ENCODE peak calls at places on chromosomes 16 and 17, in eight cellular contexts. L is ascending aorta, D is fibroblast of pulmonary artery, C is prostate gland, B is GM12865, J is AG09309, O is bronchial epithelial cell, Q is heart left ventricle. V is an unnamed sample.

GRCh38 chr17:4411201-4411600 is 22.5 kb upstream of the SPNS3 start:
- DNase-seq in L (no peak), D (no peak), C (no peak), B (no peak), J (no peak), O (no peak), Q (no peak), V (no peak)

GRCh38 chr16:88747588-88748301 is 37.3 kb downstream of the PIEZO1 start:
- DNase-seq in L (no peak), D (peak), C (no peak), B (peak), J (no peak), O (peak), Q (no peak), V (peak)

GRCh38 chr17:27293359-27293897 is 486 bp upstream of the WSB1 start:
- DNase-seq in L (no peak), D (no peak), C (no peak), B (peak), J (no peak), O (no peak), Q (peak), V (no peak)

GRCh38 chr17:21283482-21284318 is 811 bp upstream of the MAP2K3 start:
- DNase-seq in L (no peak), D (no peak), C (no peak), B (no peak), J (no peak), O (peak), Q (no peak), V (peak)

GRCh38 chr17:32127156-32127897 is 15.0 kb upstream of the RHOT1 start:
- DNase-seq in L (peak), D (peak), C (peak), B (peak), J (no peak), O (peak), Q (peak), V (peak)

GRCh38 chr16:29742683-29743275 is 3.0 kb downstream of the C16orf54 start:
- DNase-seq in L (no peak), D (no peak), C (no peak), B (no peak), J (no peak), O (no peak), Q (no peak), V (no peak)

GRCh38 chr16:67441289-67441753 is 10.4 kb downstream of the HSD11B2 start:
- DNase-seq in L (no peak), D (no peak), C (peak), B (no peak), J (no peak), O (no peak), Q (peak), V (no peak)

GRCh38 chr16:30786115-30786935 is 680 bp downstream of the ZNF629 start:
- DNase-seq in L (no peak), D (peak), C (no peak), B (no peak), J (no peak), O (no peak), Q (peak), V (peak)

GRCh38 chr16:66344533-66345145 is 21.9 kb upstream of the CDH5 start:
- DNase-seq in L (no peak), D (peak), C (no peak), B (peak), J (no peak), O (peak), Q (no peak), V (peak)

GRCh38 chr16:77457046-77457445 is 22.2 kb upstream of the ADAMTS18 start:
- DNase-seq in L (no peak), D (no peak), C (no peak), B (no peak), J (no peak), O (no peak), Q (no peak), V (no peak)

GRCh38 chr16:88063201-88063773 is 112.1 kb downstream of the BANP start:
- DNase-seq in L (no peak), D (peak), C (no peak), B (no peak), J (peak), O (no peak), Q (peak), V (no peak)

GRCh38 chr16:11114366-11115164 is 141.4 kb downstream of the SOCS1 start:
- DNase-seq in L (no peak), D (no peak), C (no peak), B (peak), J (no peak), O (no peak), Q (no peak), V (no peak)

DNA sequence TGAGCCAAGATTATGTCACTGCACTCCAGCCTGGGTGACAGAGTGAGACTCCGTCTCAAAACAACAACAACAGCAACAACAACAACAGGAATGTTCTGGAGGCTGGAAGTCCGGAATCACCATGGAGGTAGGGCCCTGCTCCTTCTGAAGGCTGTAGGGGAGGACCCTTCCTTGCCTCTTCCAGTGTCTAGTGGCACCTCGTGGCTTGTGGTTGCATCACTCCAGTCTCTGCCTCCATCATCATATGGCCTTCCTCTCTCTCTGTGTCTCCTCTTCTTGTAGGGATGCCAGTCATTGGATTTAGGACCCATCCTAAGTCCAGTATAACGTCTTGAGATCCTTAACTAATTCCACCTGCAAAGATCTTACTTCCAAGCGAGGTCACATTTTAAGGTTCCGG is 14.0 kb downstream of the NAGPA start:
- DNase-seq in L (no peak), D (no peak), C (no peak), B (no peak), J (no peak), O (no peak), Q (no peak), V (no peak)
- TF ChIP-seq CTCF in L (no peak), D (no peak), C (no peak), B (no peak), J (no peak), O (no peak), Q (no peak), V (no peak)

DNA sequence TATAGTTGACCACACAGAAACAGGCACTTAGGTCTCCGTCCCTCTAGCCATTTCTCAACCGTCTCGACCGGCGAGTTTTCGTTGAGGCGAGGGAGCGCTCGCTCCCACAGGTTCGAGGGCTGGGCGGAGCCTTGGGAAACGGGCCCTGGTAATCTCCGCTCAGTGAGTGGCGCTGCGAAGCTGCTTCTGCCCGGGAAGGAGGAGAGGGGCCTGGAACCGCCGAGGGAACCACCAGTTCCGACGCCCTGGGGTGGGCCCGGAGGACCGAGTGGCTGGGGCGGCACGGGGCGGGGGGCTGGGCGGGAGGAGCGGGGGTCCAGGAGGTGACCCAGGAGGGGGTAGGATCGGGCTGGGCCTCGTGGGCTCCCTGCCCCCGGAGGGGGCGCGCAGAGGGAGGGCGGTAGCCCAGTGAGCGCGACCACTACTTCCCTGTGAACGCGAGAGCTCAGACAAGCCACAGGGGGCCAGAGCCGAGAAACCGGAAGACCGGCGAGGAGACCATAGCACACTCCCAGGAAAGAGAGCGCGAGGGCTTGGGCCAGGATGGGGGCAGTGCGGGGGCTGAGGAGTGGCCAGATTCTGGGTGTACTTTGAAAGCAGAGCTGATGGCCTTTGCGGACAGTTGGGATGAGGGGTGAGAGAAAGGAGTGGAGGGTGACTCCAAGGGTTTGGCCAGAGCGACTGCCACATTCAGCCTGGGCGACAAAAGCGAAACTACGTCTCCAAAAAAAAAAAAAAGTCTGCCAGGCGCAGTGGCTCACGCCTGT is 29.9 kb upstream of the ARL4D start:
- DNase-seq in L (peak), D (peak), C (peak), B (peak), J (no peak), O (peak), Q (peak), V (peak)
- H3K4me3 ChIP-seq in L (peak), D (peak), C (peak), B (peak), J (peak), O (peak), Q (peak), V (peak)

GRCh38 chr16:24837969-24838368 is 7.8 kb upstream of the SLC5A11 start:
- DNase-seq in L (no peak), D (no peak), C (no peak), B (no peak), J (no peak), O (no peak), Q (no peak), V (no peak)

GRCh38 chr16:24838554-24839266 is 7.1 kb upstream of the SLC5A11 start:
- DNase-seq in L (peak), D (peak), C (no peak), B (no peak), J (peak), O (peak), Q (no peak), V (peak)

GRCh38 chr16:24836836-24837235 is 8.9 kb upstream of the SLC5A11 start:
- DNase-seq in L (no peak), D (no peak), C (no peak), B (no peak), J (no peak), O (no peak), Q (no peak), V (no peak)

GRCh38 chr16:24833352-24833751 is 12.4 kb upstream of the SLC5A11 start:
- DNase-seq in L (no peak), D (no peak), C (no peak), B (no peak), J (no peak), O (no peak), Q (no peak), V (no peak)

DNA sequence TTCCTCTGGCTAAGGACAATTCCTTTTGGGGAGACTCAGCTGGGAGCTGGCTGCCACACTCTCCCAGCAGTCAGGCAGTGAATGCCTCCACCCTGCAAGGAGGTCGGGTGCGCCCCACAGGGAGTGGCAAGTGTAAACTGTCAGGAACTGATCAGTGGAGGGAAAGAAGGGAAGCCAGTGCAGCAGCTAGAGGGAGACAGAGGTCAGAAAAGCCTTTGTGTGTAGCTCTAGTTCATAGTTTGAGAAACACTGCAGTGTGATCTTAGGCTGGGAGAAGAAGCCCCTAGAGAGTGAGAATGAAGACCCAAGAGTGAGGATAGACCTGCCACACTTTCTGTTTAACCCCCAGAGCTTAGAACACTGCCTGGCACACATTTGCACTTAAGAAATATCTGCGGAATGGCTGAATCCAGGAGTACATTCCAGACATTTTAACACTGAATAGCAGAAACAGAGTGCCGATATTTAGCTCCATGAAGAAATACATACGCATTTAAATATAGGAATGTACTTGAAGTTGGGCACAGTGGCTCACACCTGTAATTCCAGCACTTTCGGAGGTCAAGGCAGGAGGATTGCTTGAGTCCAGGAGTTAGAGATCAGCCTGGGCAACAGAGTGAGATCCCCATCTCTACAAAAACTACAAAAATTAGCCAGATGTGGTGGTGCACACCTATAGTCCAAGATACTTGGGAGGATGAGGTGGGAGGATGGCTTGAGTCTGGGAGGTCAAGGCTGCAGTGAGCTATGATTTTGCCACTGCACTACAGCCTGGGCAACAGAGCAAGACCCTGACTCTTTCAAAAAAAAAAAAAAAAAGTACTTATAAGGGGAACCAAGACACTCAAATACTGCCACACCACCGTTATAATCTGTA is 11.1 kb upstream of the SLC5A11 start:
- DNase-seq in L (no peak), D (peak), C (peak), B (peak), J (no peak), O (peak), Q (no peak), V (peak)
- TF ChIP-seq CTCF in L (peak), D (peak), C (peak), B (peak), J (peak), O (peak), Q (peak), V (peak)

DNA sequence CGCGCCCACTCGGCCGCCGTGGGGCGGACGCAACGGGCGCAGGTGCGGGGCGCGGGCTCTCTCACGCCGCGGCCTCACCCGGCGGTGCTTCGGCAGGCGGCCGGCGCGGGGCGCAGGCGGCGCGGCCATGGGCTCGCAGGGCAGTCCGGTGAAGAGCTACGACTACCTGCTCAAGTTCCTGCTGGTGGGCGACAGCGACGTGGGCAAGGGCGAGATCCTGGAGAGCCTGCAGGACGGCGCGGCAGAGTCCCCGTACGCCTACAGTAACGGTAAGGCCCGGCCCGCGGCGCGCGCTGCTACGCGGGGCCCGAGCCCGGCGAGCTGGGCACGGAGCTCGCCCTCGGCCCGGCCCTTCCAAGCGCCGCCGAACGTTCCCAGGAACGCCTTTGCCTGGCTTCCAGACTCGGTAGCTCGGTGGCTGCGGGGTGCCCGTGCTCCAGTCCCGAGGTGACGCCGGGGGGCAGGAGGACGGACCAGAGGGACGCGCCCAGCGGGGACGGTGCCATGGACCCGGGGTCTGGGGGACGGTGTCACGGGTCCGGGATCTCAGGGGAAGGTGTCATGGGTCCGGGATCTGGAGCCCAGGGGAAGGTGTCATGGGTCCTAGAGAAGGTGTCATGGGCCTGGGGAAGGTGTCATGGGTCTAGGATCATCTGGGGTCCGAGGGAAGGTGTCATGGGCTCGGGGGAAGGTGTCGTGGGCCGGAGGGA is 454 bp downstream of the RAB40C start:
- DNase-seq in L (no peak), D (peak), C (no peak), B (no peak), J (no peak), O (no peak), Q (peak), V (peak)
- H3K4me3 ChIP-seq in L (peak), D (peak), C (peak), B (peak), J (peak), O (peak), Q (peak), V (peak)

GRCh38 chr17:35944151-35944550 is 638 bp upstream of the LYZL6 start:
- DNase-seq in L (no peak), D (no peak), C (no peak), B (no peak), J (no peak), O (no peak), Q (no peak), V (no peak)

GRCh38 chr17:35942588-35943186 is 826 bp downstream of the LYZL6 start:
- DNase-seq in L (no peak), D (no peak), C (no peak), B (no peak), J (no peak), O (no peak), Q (no peak), V (no peak)

GRCh38 chr17:35947156-35947585 is 3.7 kb upstream of the LYZL6 start:
- DNase-seq in L (no peak), D (peak), C (no peak), B (peak), J (no peak), O (peak), Q (no peak), V (peak)

GRCh38 chr17:35948092-35948491 is 4.6 kb upstream of the LYZL6 start:
- DNase-seq in L (no peak), D (no peak), C (no peak), B (no peak), J (no peak), O (no peak), Q (no peak), V (no peak)

GRCh38 chr17:35943537-35943936 is at the start of gene LYZL6:
- DNase-seq in L (no peak), D (no peak), C (no peak), B (no peak), J (no peak), O (no peak), Q (no peak), V (no peak)
- TF ChIP-seq CTCF in L (no peak), D (no peak), C (no peak), B (no peak), J (no peak), O (no peak), Q (no peak), V (no peak)

DNA sequence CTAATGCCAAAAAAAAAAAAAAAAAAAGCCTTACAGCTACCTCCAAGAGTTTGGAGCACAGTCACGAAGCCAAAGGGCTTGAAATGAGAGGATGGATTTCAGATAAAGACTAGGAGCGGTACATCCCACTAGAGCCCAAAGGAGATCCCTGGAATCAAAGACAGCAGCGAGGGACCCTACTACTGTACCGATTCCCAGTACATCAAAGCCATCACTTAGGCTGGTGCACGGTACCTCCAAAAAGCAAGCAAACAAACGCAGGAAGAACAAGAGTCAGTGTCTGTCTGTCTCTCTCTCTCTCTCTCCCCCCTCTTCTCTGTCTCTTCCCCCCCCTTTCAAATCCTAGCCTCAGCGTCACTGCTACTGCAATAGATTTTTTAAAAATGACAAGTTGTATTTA is 12.3 kb upstream of the ZFHX3 start:
- DNase-seq in L (no peak), D (no peak), C (no peak), B (no peak), J (no peak), O (no peak), Q (no peak), V (no peak)
- H3K4me3 ChIP-seq in L (peak), D (peak), C (no peak), B (no peak), J (peak), O (no peak), Q (peak), V (no peak)

DNA sequence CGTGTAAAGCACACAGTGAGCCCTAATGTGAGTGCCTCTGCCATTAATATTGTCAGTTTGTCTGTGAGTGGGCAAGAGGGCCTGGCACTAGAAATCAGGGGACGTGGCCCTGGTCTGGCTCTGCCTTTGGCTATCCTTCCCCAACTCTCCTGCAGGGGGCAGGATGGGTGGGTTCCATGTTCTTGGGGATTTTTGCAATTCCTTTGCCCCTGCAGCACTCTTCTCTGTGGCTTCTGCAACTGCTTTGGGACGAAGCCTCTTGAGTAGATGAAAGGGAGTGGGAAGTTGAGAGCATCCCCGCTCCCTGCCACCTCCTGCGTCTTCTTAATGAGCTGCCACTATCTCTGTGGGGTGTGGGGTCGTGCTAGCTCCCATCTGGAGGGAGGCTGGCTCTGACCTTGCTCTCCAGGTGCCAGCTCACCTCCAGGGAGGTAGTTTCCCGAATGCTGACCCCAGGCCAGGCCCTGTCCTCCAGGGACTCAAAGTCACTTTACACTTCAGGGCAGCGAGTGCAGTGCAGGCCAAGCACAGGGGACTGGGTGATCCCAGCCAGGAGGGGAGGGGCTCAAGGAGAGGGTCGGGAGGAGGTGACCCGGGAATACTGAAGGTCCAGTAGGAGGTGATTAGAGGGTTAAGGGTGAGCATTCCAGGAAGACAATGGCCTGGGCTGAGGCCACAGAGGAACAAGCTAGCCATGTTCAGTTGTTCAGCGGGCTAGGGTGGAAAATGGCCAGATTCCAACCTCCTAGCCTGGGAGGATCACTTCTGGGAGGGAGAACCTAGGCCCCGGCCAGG is 121.0 kb upstream of the NLRP1 start:
- DNase-seq in L (no peak), D (peak), C (no peak), B (peak), J (no peak), O (no peak), Q (no peak), V (no peak)
- TF ChIP-seq CTCF in L (no peak), D (peak), C (no peak), B (peak), J (peak), O (peak), Q (no peak), V (no peak)

GRCh38 chr17:59062509-59062908 is 44.2 kb downstream of the TRIM37 start:
- DNase-seq in L (no peak), D (no peak), C (no peak), B (peak), J (no peak), O (no peak), Q (no peak), V (no peak)
- H3K4me3 ChIP-seq in L (no peak), D (no peak), C (no peak), B (no peak), J (no peak), O (no peak), Q (no peak), V (no peak)

DNA sequence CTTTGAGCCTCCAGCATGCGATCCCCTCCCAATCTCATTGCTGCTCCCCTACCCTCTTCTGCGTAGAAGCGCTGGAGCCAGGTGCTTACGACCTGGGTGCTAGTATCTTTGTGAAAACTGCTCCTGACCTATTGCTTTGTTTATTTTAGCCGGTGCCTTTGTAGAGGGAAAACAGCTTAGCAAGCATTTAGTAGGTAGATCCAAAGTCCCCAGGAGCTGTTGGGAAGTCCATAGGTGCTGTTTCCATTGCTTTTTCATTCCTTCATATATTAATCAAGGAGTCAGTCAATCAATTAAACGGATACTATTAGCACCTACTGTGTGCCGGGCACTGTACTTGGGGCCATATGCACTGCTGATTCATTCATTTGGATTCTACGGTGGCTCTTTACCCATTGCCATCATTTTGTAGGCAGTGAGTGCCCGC is 497.6 kb downstream of the WWOX start:
- DNase-seq in L (no peak), D (no peak), C (no peak), B (no peak), J (no peak), O (no peak), Q (no peak), V (no peak)
- TF ChIP-seq CTCF in L (no peak), D (no peak), C (no peak), B (no peak), J (no peak), O (no peak), Q (no peak), V (no peak)